ENCODE peak calls at places on chromosome 18, in four cellular contexts. I is NCI-H1105; Q is endothelial cell; H is stimulated activated CD8-positive, alpha-beta memory T cell treated with anti-CD3 and anti-CD28 coated beads, Interleukin-7, amount 100 ng/mL, for 24 hours. M is an unnamed sample.

GRCh38 chr18:69216390-69216789 is 184.3 kb upstream of the DOK6 start:
- DNase-seq in I (peak), Q (no peak), H (no peak), M (peak)

GRCh38 chr18:11654736-11655604 is 34.1 kb upstream of the GNAL start:
- DNase-seq in I (peak), Q (peak), H (peak), M (peak)

GRCh38 chr18:47595816-47596501 is 334.5 kb downstream of the SMAD2 start:
- DNase-seq in I (peak), Q (peak), H (no peak), M (no peak)

GRCh38 chr18:10402876-10403559 is 51.4 kb upstream of the APCDD1 start:
- DNase-seq in I (no peak), Q (no peak), H (no peak), M (no peak)

GRCh38 chr18:46007165-46007564 is 40.0 kb upstream of the EPG5 start:
- DNase-seq in I (no peak), Q (no peak), H (no peak), M (no peak)

GRCh38 chr18:21958256-21958655 is 211.1 kb upstream of the GATA6 start:
- DNase-seq in I (no peak), Q (no peak), H (no peak), M (no peak)

GRCh38 chr18:23179416-23179815 is 44.1 kb downstream of the CABLES1 start:
- DNase-seq in I (no peak), Q (no peak), H (no peak), M (no peak)

GRCh38 chr18:5546660-5547059 is 2.9 kb upstream of the EPB41L3 start:
- DNase-seq in I (no peak), Q (peak), H (no peak), M (peak)

GRCh38 chr18:23718731-23719130 is 29.5 kb downstream of the LAMA3 start:
- DNase-seq in I (no peak), Q (no peak), H (no peak), M (no peak)

GRCh38 chr18:22536558-22536957 is 118.8 kb upstream of the CTAGE1 start:
- DNase-seq in I (no peak), Q (no peak), H (no peak), M (no peak)

GRCh38 chr18:61727241-61727640 is 165.6 kb downstream of the RNF152 start:
- DNase-seq in I (no peak), Q (no peak), H (no peak), M (no peak)

GRCh38 chr18:8458546-8459215 is 150.6 kb upstream of the RAB12 start:
- DNase-seq in I (no peak), Q (no peak), H (no peak), M (no peak)

GRCh38 chr18:22098563-22098989 is 70.8 kb upstream of the GATA6 start:
- DNase-seq in I (no peak), Q (no peak), H (no peak), M (no peak)

GRCh38 chr18:73980289-73980979 is 167.2 kb downstream of the FBXO15 start:
- DNase-seq in I (no peak), Q (peak), H (no peak), M (no peak)

GRCh38 chr18:40911582-40912254 is 1043.3 kb upstream of the PIK3C3 start:
- DNase-seq in I (no peak), Q (no peak), H (no peak), M (no peak)

GRCh38 chr18:57437782-57438668 is 2.9 kb downstream of the ONECUT2 start:
- DNase-seq in I (peak), Q (peak), H (peak), M (peak)

GRCh38 chr18:71239111-71239624 is 950.3 kb downstream of the SOCS6 start:
- DNase-seq in I (no peak), Q (no peak), H (no peak), M (peak)

GRCh38 chr18:58135806-58136331 is 91.8 kb downstream of the NEDD4L start:
- DNase-seq in I (peak), Q (peak), H (peak), M (peak)

GRCh38 chr18:48222118-48222517 is 187.1 kb downstream of the ZBTB7C start:
- DNase-seq in I (peak), Q (no peak), H (no peak), M (no peak)

GRCh38 chr18:77119101-77119850 is 13.3 kb downstream of the MBP start:
- DNase-seq in I (no peak), Q (no peak), H (no peak), M (no peak)

GRCh38 chr18:63409301-63409700 is 13.0 kb downstream of the VPS4B start:
- DNase-seq in I (no peak), Q (no peak), H (no peak), M (no peak)

GRCh38 chr18:10851824-10852225 is 297.5 kb downstream of the PIEZO2 start:
- DNase-seq in I (no peak), Q (no peak), H (no peak), M (peak)

GRCh38 chr18:46250084-46250811 is 146.1 kb downstream of the HAUS1 start:
- DNase-seq in I (no peak), Q (no peak), H (no peak), M (no peak)

GRCh38 chr18:39205565-39205964 is 1640.0 kb upstream of the CELF4 start:
- DNase-seq in I (no peak), Q (no peak), H (no peak), M (no peak)

GRCh38 chr18:11154369-11154982 is 5.1 kb upstream of the PIEZO2 start:
- DNase-seq in I (peak), Q (no peak), H (no peak), M (no peak)

GRCh38 chr18:35264409-35264808 is 23.6 kb downstream of the ZNF397 start:
- DNase-seq in I (no peak), Q (no peak), H (no peak), M (no peak)

GRCh38 chr18:43582120-43582519 is 304.8 kb upstream of the SYT4 start:
- DNase-seq in I (no peak), Q (no peak), H (no peak), M (no peak)

GRCh38 chr18:49100226-49100968 is 149.6 kb upstream of the SMAD7 start:
- DNase-seq in I (no peak), Q (no peak), H (no peak), M (no peak)

GRCh38 chr18:55243852-55244251 is 284.6 kb upstream of the CCDC68 start:
- DNase-seq in I (no peak), Q (no peak), H (no peak), M (no peak)

GRCh38 chr18:3389977-3390376 is 60.0 kb upstream of the TGIF1 start:
- DNase-seq in I (no peak), Q (no peak), H (no peak), M (no peak)

GRCh38 chr18:62189208-62189607 is 2.2 kb downstream of the RELCH start:
- DNase-seq in I (no peak), Q (no peak), H (no peak), M (no peak)